ENCODE peak calls at places on chromosomes 12 and 14, in ten cellular contexts. H is activated naive CD4-positive, alpha-beta T cell treated with Interleukin-2 at 50 U/mL for 16 hours; B is RPMI7951; O is naive thymus-derived CD8-positive, alpha-beta T cell; R is stromal cell of bone marrow; G is activated T-cell treated with anti-CD3 and anti-CD28 coated beads for 4 hours; T is GM12865; Q is glutamatergic neuron; A is kidney tubule cell; K is aorta. N is an unnamed sample.

GRCh38 chr12:98154850-98155249 is 360.5 kb upstream of the TMPO start:
- DNase-seq in H (no peak), B (no peak), O (no peak), R (no peak), G (no peak), T (peak), Q (peak), A (peak), K (no peak), N (no peak)

GRCh38 chr12:29516431-29516875 is 19.0 kb upstream of the OVCH1 start:
- DNase-seq in H (no peak), B (peak), O (no peak), R (no peak), G (no peak), T (no peak), Q (no peak), A (no peak), K (no peak), N (no peak)

GRCh38 chr12:58202933-58203713 is 261.8 kb downstream of the ATP23 start:
- DNase-seq in H (no peak), B (no peak), O (no peak), R (no peak), G (no peak), T (no peak), Q (peak), A (no peak), K (no peak), N (no peak)

GRCh38 chr12:51225800-51226199 is 7.9 kb upstream of the POU6F1 start:
- DNase-seq in H (no peak), B (no peak), O (no peak), R (no peak), G (no peak), T (no peak), Q (no peak), A (no peak), K (no peak), N (no peak)

GRCh38 chr14:73245401-73246325 is 8.4 kb downstream of the PAPLN start:
- DNase-seq in H (peak), B (peak), O (peak), R (no peak), G (peak), T (peak), Q (no peak), A (no peak), K (peak), N (peak)

GRCh38 chr12:92055877-92056276 is 89.8 kb downstream of the BTG1 start:
- DNase-seq in H (peak), B (no peak), O (peak), R (no peak), G (peak), T (no peak), Q (no peak), A (no peak), K (no peak), N (no peak)

GRCh38 chr12:27192118-27192802 is 51.8 kb upstream of the STK38L start:
- DNase-seq in H (no peak), B (no peak), O (no peak), R (no peak), G (no peak), T (no peak), Q (no peak), A (no peak), K (no peak), N (no peak)

GRCh38 chr14:100292776-100293461 is 13.3 kb downstream of the SLC25A29 start:
- DNase-seq in H (no peak), B (no peak), O (no peak), R (no peak), G (no peak), T (no peak), Q (no peak), A (no peak), K (peak), N (peak)

GRCh38 chr12:30795660-30796507 is 41.1 kb upstream of the CAPRIN2 start:
- DNase-seq in H (peak), B (peak), O (peak), R (peak), G (peak), T (peak), Q (peak), A (peak), K (peak), N (peak)

GRCh38 chr12:53365245-53365904 is 14.6 kb upstream of the SP1 start:
- DNase-seq in H (no peak), B (no peak), O (no peak), R (peak), G (no peak), T (no peak), Q (no peak), A (no peak), K (no peak), N (no peak)

GRCh38 chr12:121579190-121579791 is 1.5 kb downstream of the KDM2B start:
- DNase-seq in H (peak), B (peak), O (peak), R (no peak), G (peak), T (peak), Q (peak), A (no peak), K (peak), N (peak)

GRCh38 chr12:124453419-124454351 is 113.7 kb downstream of the NCOR2 start:
- DNase-seq in H (peak), B (peak), O (peak), R (no peak), G (peak), T (peak), Q (no peak), A (peak), K (peak), N (peak)

GRCh38 chr12:116339800-116340371 is 62.4 kb upstream of the MED13L start:
- DNase-seq in H (no peak), B (peak), O (no peak), R (peak), G (no peak), T (no peak), Q (no peak), A (no peak), K (peak), N (no peak)

GRCh38 chr12:76595056-76595455 is 35.5 kb upstream of the OSBPL8 start:
- DNase-seq in H (no peak), B (no peak), O (no peak), R (peak), G (no peak), T (no peak), Q (no peak), A (no peak), K (no peak), N (no peak)

GRCh38 chr14:104932676-104933631 is 8.3 kb downstream of the PLD4 start:
- DNase-seq in H (peak), B (peak), O (peak), R (peak), G (peak), T (peak), Q (peak), A (peak), K (peak), N (peak)

GRCh38 chr14:101797785-101798342 is 36.4 kb downstream of the PPP2R5C start:
- DNase-seq in H (no peak), B (no peak), O (no peak), R (no peak), G (no peak), T (no peak), Q (no peak), A (no peak), K (no peak), N (no peak)

GRCh38 chr12:108594-108993 is 42.0 kb downstream of the IQSEC3 start:
- DNase-seq in H (no peak), B (no peak), O (no peak), R (no peak), G (no peak), T (no peak), Q (no peak), A (peak), K (no peak), N (peak)

GRCh38 chr14:21796912-21797311 is 123.3 kb upstream of the OR4E1 start:
- DNase-seq in H (no peak), B (no peak), O (no peak), R (no peak), G (no peak), T (no peak), Q (no peak), A (no peak), K (no peak), N (no peak)

GRCh38 chr12:50302686-50303085 is 19.4 kb upstream of the LIMA1 start:
- DNase-seq in H (no peak), B (peak), O (no peak), R (peak), G (no peak), T (no peak), Q (no peak), A (no peak), K (no peak), N (no peak)

GRCh38 chr12:96786808-96787207 is 120.2 kb upstream of the NEDD1 start:
- DNase-seq in H (no peak), B (no peak), O (no peak), R (no peak), G (no peak), T (no peak), Q (no peak), A (no peak), K (no peak), N (no peak)

N was measured in right cardiac atrium.